ENCODE peak calls at places on chromosomes 6 and 20, in five cellular contexts. One of them, this sample, is unnamed.

GRCh38 chr20:33811763-33812672 is 870 bp downstream of the CHMP4B start:
- DNase-seq in mesenchymal stem cell: peak; percentile 96
- DNase-seq in body of pancreas: peak; percentile 69
- DNase-seq in heart left ventricle: peak; percentile 63
- DNase-seq in mammary epithelial cell: peak; percentile 92
- DNase-seq in this sample: peak; percentile 70

GRCh38 chr6:39263299-39264037 is 34.2 kb upstream of the KCNK5 start:
- DNase-seq in mesenchymal stem cell: no peak
- DNase-seq in body of pancreas: no peak
- DNase-seq in heart left ventricle: no peak
- DNase-seq in mammary epithelial cell: peak; percentile 16
- DNase-seq in this sample: no peak

GRCh38 chr6:3797231-3798200 is 46.0 kb upstream of the PXDC1 start:
- DNase-seq in mesenchymal stem cell: peak; percentile 42
- DNase-seq in body of pancreas: no peak
- DNase-seq in heart left ventricle: no peak
- DNase-seq in mammary epithelial cell: peak; percentile 61
- DNase-seq in this sample: no peak

GRCh38 chr20:37744347-37744746 is 50.5 kb downstream of the CTNNBL1 start:
- DNase-seq in mesenchymal stem cell: no peak
- DNase-seq in body of pancreas: no peak
- DNase-seq in heart left ventricle: no peak
- DNase-seq in mammary epithelial cell: no peak
- DNase-seq in this sample: no peak

GRCh38 chr6:15876406-15876805 is 213.6 kb upstream of the DTNBP1 start:
- DNase-seq in mesenchymal stem cell: peak; percentile 83
- DNase-seq in body of pancreas: no peak
- DNase-seq in heart left ventricle: no peak
- DNase-seq in mammary epithelial cell: peak; percentile 78
- DNase-seq in this sample: no peak

GRCh38 chr6:157614026-157614484 is 209.0 kb upstream of the SNX9 start:
- DNase-seq in mesenchymal stem cell: peak; percentile 13
- DNase-seq in body of pancreas: no peak
- DNase-seq in heart left ventricle: no peak
- DNase-seq in mammary epithelial cell: peak; percentile 13
- DNase-seq in this sample: peak; percentile 50

GRCh38 chr6:122696079-122696478 is 83.4 kb upstream of the FABP7 start:
- DNase-seq in mesenchymal stem cell: peak; percentile 84
- DNase-seq in body of pancreas: no peak
- DNase-seq in heart left ventricle: no peak
- DNase-seq in mammary epithelial cell: peak; percentile 86
- DNase-seq in this sample: no peak

GRCh38 chr6:156589281-156589680 is 187.9 kb upstream of the ARID1B start:
- DNase-seq in mesenchymal stem cell: peak; percentile 39
- DNase-seq in body of pancreas: no peak
- DNase-seq in heart left ventricle: no peak
- DNase-seq in mammary epithelial cell: peak; percentile 23
- DNase-seq in this sample: no peak

GRCh38 chr20:62323146-62323979 is 20.6 kb downstream of the ADRM1 start:
- DNase-seq in mesenchymal stem cell: no peak
- DNase-seq in body of pancreas: no peak
- DNase-seq in heart left ventricle: no peak
- DNase-seq in mammary epithelial cell: no peak
- DNase-seq in this sample: no peak

GRCh38 chr6:169097336-169098052 is 156.2 kb downstream of the THBS2 start:
- DNase-seq in mesenchymal stem cell: peak; percentile 65
- DNase-seq in body of pancreas: no peak
- DNase-seq in heart left ventricle: no peak
- DNase-seq in mammary epithelial cell: no peak
- DNase-seq in this sample: no peak

GRCh38 chr6:1222426-1223311 is 89.2 kb upstream of the FOXQ1 start:
- DNase-seq in mesenchymal stem cell: no peak
- DNase-seq in body of pancreas: no peak
- DNase-seq in heart left ventricle: peak; percentile 56
- DNase-seq in mammary epithelial cell: no peak
- DNase-seq in this sample: no peak

GRCh38 chr20:19824861-19825260 is 66.8 kb downstream of the RIN2 start:
- DNase-seq in mesenchymal stem cell: peak; percentile 67
- DNase-seq in body of pancreas: no peak
- DNase-seq in heart left ventricle: no peak
- DNase-seq in mammary epithelial cell: no peak
- DNase-seq in this sample: no peak

GRCh38 chr6:110708295-110708965 is 106.8 kb downstream of the CDK19 start:
- DNase-seq in mesenchymal stem cell: peak; percentile 43
- DNase-seq in body of pancreas: no peak
- DNase-seq in heart left ventricle: no peak
- DNase-seq in mammary epithelial cell: no peak
- DNase-seq in this sample: no peak

GRCh38 chr6:149686230-149686629 is 31.7 kb downstream of the LATS1 start:
- DNase-seq in mesenchymal stem cell: no peak
- DNase-seq in body of pancreas: no peak
- DNase-seq in heart left ventricle: no peak
- DNase-seq in mammary epithelial cell: no peak
- DNase-seq in this sample: no peak

GRCh38 chr6:111803804-111804203 is 69.4 kb downstream of the FYN start:
- DNase-seq in mesenchymal stem cell: peak; percentile 94
- DNase-seq in body of pancreas: no peak
- DNase-seq in heart left ventricle: no peak
- DNase-seq in mammary epithelial cell: no peak
- DNase-seq in this sample: no peak

GRCh38 chr6:105137388-105137787 is 42.4 kb downstream of the POPDC3 start:
- DNase-seq in mesenchymal stem cell: peak; percentile 40
- DNase-seq in body of pancreas: no peak
- DNase-seq in heart left ventricle: peak; percentile 30
- DNase-seq in mammary epithelial cell: peak; percentile 9
- DNase-seq in this sample: peak; percentile 3

GRCh38 chr6:96939019-96939805 is 14.7 kb downstream of the KLHL32 start:
- DNase-seq in mesenchymal stem cell: peak; percentile 64
- DNase-seq in body of pancreas: no peak
- DNase-seq in heart left ventricle: no peak
- DNase-seq in mammary epithelial cell: peak; percentile 67
- DNase-seq in this sample: peak; percentile 25

GRCh38 chr6:13146429-13146828 is 181.9 kb downstream of the TBC1D7 start:
- DNase-seq in mesenchymal stem cell: no peak
- DNase-seq in body of pancreas: no peak
- DNase-seq in heart left ventricle: no peak
- DNase-seq in mammary epithelial cell: no peak
- DNase-seq in this sample: no peak

GRCh38 chr20:63132131-63132714 is 83.7 kb downstream of the YTHDF1 start:
- DNase-seq in mesenchymal stem cell: no peak
- DNase-seq in body of pancreas: no peak
- DNase-seq in heart left ventricle: peak; percentile 8
- DNase-seq in mammary epithelial cell: no peak
- DNase-seq in this sample: peak; percentile 7

GRCh38 chr20:45070932-45071632 is 29.8 kb downstream of the KCNS1 start:
- DNase-seq in mesenchymal stem cell: peak; percentile 29
- DNase-seq in body of pancreas: no peak
- DNase-seq in heart left ventricle: no peak
- DNase-seq in mammary epithelial cell: peak; percentile 32
- DNase-seq in this sample: no peak

GRCh38 chr20:50713677-50714101 is 17.7 kb upstream of the PARD6B start:
- DNase-seq in mesenchymal stem cell: no peak
- DNase-seq in body of pancreas: peak; percentile 58
- DNase-seq in heart left ventricle: peak; percentile 22
- DNase-seq in mammary epithelial cell: no peak
- DNase-seq in this sample: no peak

GRCh38 chr20:4896971-4897497 is 104.3 kb downstream of the SLC23A2 start:
- DNase-seq in mesenchymal stem cell: no peak
- DNase-seq in body of pancreas: no peak
- DNase-seq in heart left ventricle: no peak
- DNase-seq in mammary epithelial cell: peak; percentile 69
- DNase-seq in this sample: no peak

GRCh38 chr6:84280639-84281038 is 53.2 kb upstream of the CEP162 start:
- DNase-seq in mesenchymal stem cell: no peak
- DNase-seq in body of pancreas: no peak
- DNase-seq in heart left ventricle: no peak
- DNase-seq in mammary epithelial cell: no peak
- DNase-seq in this sample: no peak

GRCh38 chr6:125117818-125118217 is 35.8 kb upstream of the TPD52L1 start:
- DNase-seq in mesenchymal stem cell: no peak
- DNase-seq in body of pancreas: no peak
- DNase-seq in heart left ventricle: no peak
- DNase-seq in mammary epithelial cell: peak; percentile 81
- DNase-seq in this sample: no peak

GRCh38 chr6:71349976-71350615 is 61.5 kb downstream of the OGFRL1 start:
- DNase-seq in mesenchymal stem cell: no peak
- DNase-seq in body of pancreas: no peak
- DNase-seq in heart left ventricle: peak; percentile 57
- DNase-seq in mammary epithelial cell: no peak
- DNase-seq in this sample: no peak

GRCh38 chr20:22227301-22227700 is 357.1 kb downstream of the FOXA2 start:
- DNase-seq in mesenchymal stem cell: no peak
- DNase-seq in body of pancreas: no peak
- DNase-seq in heart left ventricle: no peak
- DNase-seq in mammary epithelial cell: no peak
- DNase-seq in this sample: no peak

GRCh38 chr20:61443541-61444126 is 191.6 kb downstream of the CDH4 start:
- DNase-seq in mesenchymal stem cell: peak; percentile 14
- DNase-seq in body of pancreas: no peak
- DNase-seq in heart left ventricle: no peak
- DNase-seq in mammary epithelial cell: no peak
- DNase-seq in this sample: no peak

GRCh38 chr6:135693971-135694370 is 157.5 kb upstream of the PDE7B start:
- DNase-seq in mesenchymal stem cell: no peak
- DNase-seq in body of pancreas: no peak
- DNase-seq in heart left ventricle: no peak
- DNase-seq in mammary epithelial cell: no peak
- DNase-seq in this sample: no peak

GRCh38 chr6:119602215-119603178 is 252.9 kb upstream of the MAN1A1 start:
- DNase-seq in mesenchymal stem cell: peak; percentile 33
- DNase-seq in body of pancreas: no peak
- DNase-seq in heart left ventricle: no peak
- DNase-seq in mammary epithelial cell: peak; percentile 81
- DNase-seq in this sample: no peak

GRCh38 chr6:145626857-145627256 is 108.5 kb downstream of the EPM2A start:
- DNase-seq in mesenchymal stem cell: no peak
- DNase-seq in body of pancreas: no peak
- DNase-seq in heart left ventricle: no peak
- DNase-seq in mammary epithelial cell: no peak
- DNase-seq in this sample: no peak

GRCh38 chr6:14889698-14890593 is 355.9 kb upstream of the JARID2 start:
- DNase-seq in mesenchymal stem cell: peak; percentile 48
- DNase-seq in body of pancreas: no peak
- DNase-seq in heart left ventricle: no peak
- DNase-seq in mammary epithelial cell: no peak
- DNase-seq in this sample: no peak

GRCh38 chr6:150006961-150007464 is 18.3 kb downstream of the RAET1L start:
- DNase-seq in mesenchymal stem cell: peak; percentile 38
- DNase-seq in body of pancreas: no peak
- DNase-seq in heart left ventricle: no peak
- DNase-seq in mammary epithelial cell: no peak
- DNase-seq in this sample: no peak

DNA sequence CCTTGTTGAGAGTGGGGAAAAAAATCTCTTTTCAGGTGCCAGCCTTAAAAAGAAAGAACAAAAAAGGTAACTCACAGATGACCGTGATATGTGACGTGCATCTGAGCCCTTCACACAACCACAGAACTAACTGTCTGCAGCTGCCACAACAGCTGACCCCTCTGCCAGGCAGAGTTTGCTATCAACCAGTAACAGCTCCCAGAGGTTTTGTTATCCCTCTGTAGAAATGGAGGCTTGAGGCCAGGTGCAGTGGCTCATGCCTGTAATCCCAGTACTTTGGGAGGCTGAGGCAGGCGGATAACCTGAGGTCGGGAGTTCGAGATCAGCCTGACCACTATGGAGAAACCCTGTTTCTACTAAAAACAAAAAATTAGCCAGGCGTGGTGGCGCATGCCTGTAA is 42.8 kb downstream of the SLC52A3 start:
- DNase-seq in mesenchymal stem cell: no peak
- DNase-seq in body of pancreas: no peak
- DNase-seq in heart left ventricle: no peak
- DNase-seq in mammary epithelial cell: no peak
- DNase-seq in this sample: no peak
- H3K4me1 ChIP-seq in mesenchymal stem cell: peaks cover 9% of the 10 kb centered on the region
- H3K4me1 ChIP-seq in body of pancreas: peaks cover 11% of the 10 kb centered on the region
- H3K4me1 ChIP-seq in heart left ventricle: no peaks in the 10 kb centered on the region
- H3K4me1 ChIP-seq in mammary epithelial cell: peaks cover 9% of the 10 kb centered on the region
- H3K4me1 ChIP-seq in this sample: peaks cover 4% of the 10 kb centered on the region

DNA sequence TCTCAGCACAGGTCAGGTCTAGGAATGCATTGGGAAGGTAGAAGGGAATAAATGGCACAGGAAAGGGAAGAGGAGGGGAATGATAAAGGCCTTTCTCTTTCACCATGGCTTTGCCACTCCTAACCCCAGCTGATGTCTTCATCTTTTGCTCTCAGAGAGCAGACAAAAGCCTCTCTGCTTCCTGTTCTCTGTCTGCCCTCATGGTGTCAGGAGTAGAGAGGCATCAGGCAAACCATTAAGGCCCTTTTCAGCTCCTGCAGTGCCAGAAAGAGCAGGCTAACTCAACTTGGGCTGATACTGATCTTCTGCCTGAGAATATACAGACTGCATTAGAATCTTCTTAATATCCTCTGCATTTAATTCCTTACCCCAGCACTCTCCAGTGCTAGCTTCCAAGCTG is 48.0 kb upstream of the STXBP5 start:
- DNase-seq in mesenchymal stem cell: no peak
- DNase-seq in body of pancreas: no peak
- DNase-seq in heart left ventricle: no peak
- DNase-seq in mammary epithelial cell: no peak
- DNase-seq in this sample: no peak
- H3K4me1 ChIP-seq in mesenchymal stem cell: peaks cover 2% of the 10 kb centered on the region
- H3K4me1 ChIP-seq in body of pancreas: no peaks in the 10 kb centered on the region
- H3K4me1 ChIP-seq in heart left ventricle: no peaks in the 10 kb centered on the region
- H3K4me1 ChIP-seq in mammary epithelial cell: peaks cover 24% of the 10 kb centered on the region
- H3K4me1 ChIP-seq in this sample: peaks cover 5% of the 10 kb centered on the region

DNA sequence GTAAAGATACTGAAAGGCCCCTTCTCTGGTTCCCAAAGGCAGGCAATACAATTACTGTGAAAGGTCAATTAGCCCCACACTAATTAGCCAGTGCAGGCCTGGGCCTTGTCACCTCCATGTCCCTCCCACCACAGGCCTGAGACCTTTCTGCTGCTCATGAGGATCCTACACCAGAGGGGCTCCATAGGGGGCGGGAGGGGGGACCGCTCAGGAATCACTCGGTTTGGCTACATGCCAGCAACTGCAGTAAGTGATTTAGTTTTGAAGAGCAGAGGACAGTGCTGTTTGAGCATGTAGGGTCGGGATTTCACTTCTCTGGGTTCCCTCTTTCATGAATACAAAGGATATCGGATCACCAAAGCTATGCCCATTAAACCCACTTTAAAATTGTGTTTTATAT is 455.6 kb downstream of the PRKN start:
- DNase-seq in mesenchymal stem cell: no peak
- DNase-seq in body of pancreas: no peak
- DNase-seq in heart left ventricle: no peak
- DNase-seq in mammary epithelial cell: no peak
- DNase-seq in this sample: no peak
- H3K4me1 ChIP-seq in mesenchymal stem cell: no peaks in the 10 kb centered on the region
- H3K4me1 ChIP-seq in body of pancreas: no peaks in the 10 kb centered on the region
- H3K4me1 ChIP-seq in heart left ventricle: no peaks in the 10 kb centered on the region
- H3K4me1 ChIP-seq in mammary epithelial cell: no peaks in the 10 kb centered on the region
- H3K4me1 ChIP-seq in this sample: no peaks in the 10 kb centered on the region

DNA sequence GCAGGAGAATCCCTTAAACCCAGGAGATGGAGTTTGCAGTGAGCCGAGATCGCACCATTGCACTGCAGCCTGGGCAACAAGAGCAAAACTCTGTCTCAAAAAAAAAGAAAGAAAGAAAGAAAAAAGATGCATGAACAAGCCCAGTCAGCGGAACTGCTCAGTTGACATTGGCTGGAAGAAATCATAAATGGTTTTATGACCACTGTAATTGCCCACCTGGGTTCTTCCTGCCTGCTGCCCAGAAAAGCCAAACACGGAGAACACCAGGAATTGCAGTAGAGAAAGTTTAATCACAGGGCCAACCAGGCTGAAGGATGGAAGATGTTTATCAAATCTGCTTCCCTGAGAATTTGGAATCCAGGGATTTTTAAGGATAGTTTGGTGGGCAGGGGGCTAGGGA is 22.7 kb downstream of the BAK1 start:
- DNase-seq in mesenchymal stem cell: no peak
- DNase-seq in body of pancreas: no peak
- DNase-seq in heart left ventricle: no peak
- DNase-seq in mammary epithelial cell: no peak
- DNase-seq in this sample: no peak
- H3K4me1 ChIP-seq in mesenchymal stem cell: peaks cover 3% of the 10 kb centered on the region
- H3K4me1 ChIP-seq in body of pancreas: no peaks in the 10 kb centered on the region
- H3K4me1 ChIP-seq in heart left ventricle: no peaks in the 10 kb centered on the region
- H3K4me1 ChIP-seq in mammary epithelial cell: peaks cover 19% of the 10 kb centered on the region
- H3K4me1 ChIP-seq in this sample: no peaks in the 10 kb centered on the region

This sample was measured in mucosa of descending colon.